ENCODE peak calls at places on chromosome X, in four cellular contexts. Y, B, E and F are unnamed samples.

GRCh38 chrX:40950546-40950945 is 134.7 kb upstream of the USP9X start:
- DNase-seq in Y (no peak), B (no peak), E (no peak), F (no peak)

GRCh38 chrX:150202641-150203248 is 160.4 kb upstream of the MAMLD1 start:
- DNase-seq in Y (no peak), B (no peak), E (no peak), F (no peak)

GRCh38 chrX:111086521-111087127 is 9.4 kb upstream of the PAK3 start:
- DNase-seq in Y (no peak), B (no peak), E (no peak), F (no peak)

GRCh38 chrX:78104447-78105176 is 564 bp downstream of the PGK1 start:
- DNase-seq in Y (peak; percentile 29), B (no peak), E (peak; percentile 75), F (peak; percentile 35)

GRCh38 chrX:113929004-113929403 is 654.9 kb upstream of the HTR2C start:
- DNase-seq in Y (peak; percentile 18), B (no peak), E (peak; percentile 36), F (peak; percentile 64)

GRCh38 chrX:63765692-63766091 is 19.3 kb downstream of the ARHGEF9 start:
- DNase-seq in Y (no peak), B (no peak), E (no peak), F (no peak)

GRCh38 chrX:121781991-121782390 is 734.6 kb downstream of the GLUD2 start:
- DNase-seq in Y (no peak), B (no peak), E (no peak), F (no peak)

GRCh38 chrX:127726227-127726626 is 326.0 kb downstream of the ACTRT1 start:
- DNase-seq in Y (no peak), B (no peak), E (no peak), F (no peak)

GRCh38 chrX:111861605-111862004 is 14.4 kb upstream of the TRPC5OS start:
- DNase-seq in Y (no peak), B (no peak), E (no peak), F (no peak)

GRCh38 chrX:129577473-129577872 is 37.4 kb downstream of the OCRL start:
- DNase-seq in Y (peak; percentile 32), B (no peak), E (no peak), F (no peak)

GRCh38 chrX:47481160-47481559 is 1.9 kb downstream of the ZNF41 start:
- DNase-seq in Y (no peak), B (no peak), E (no peak), F (no peak)

GRCh38 chrX:3522016-3522690 is 175.7 kb upstream of the MXRA5 start:
- DNase-seq in Y (no peak), B (no peak), E (no peak), F (no peak)

GRCh38 chrX:111095974-111096870 is at the start of gene PAK3:
- DNase-seq in Y (no peak), B (no peak), E (no peak), F (no peak)

GRCh38 chrX:140505421-140506337 is 810 bp upstream of the SOX3 start:
- DNase-seq in Y (no peak), B (no peak), E (no peak), F (no peak)

GRCh38 chrX:21800344-21800770 is 39.1 kb upstream of the MBTPS2 start:
- DNase-seq in Y (no peak), B (no peak), E (no peak), F (peak; percentile 4)

GRCh38 chrX:148552775-148553174 is 52.4 kb downstream of the AFF2 start:
- DNase-seq in Y (peak; percentile 13), B (no peak), E (no peak), F (peak; percentile 4)

GRCh38 chrX:14032383-14032782 is 2.7 kb upstream of the GEMIN8 start:
- DNase-seq in Y (peak; percentile 13), B (no peak), E (peak; percentile 13), F (peak; percentile 53)
- TF ChIP-seq JUNB in Y (no peak), B (no peak), E (no peak), F (no peak)

DNA sequence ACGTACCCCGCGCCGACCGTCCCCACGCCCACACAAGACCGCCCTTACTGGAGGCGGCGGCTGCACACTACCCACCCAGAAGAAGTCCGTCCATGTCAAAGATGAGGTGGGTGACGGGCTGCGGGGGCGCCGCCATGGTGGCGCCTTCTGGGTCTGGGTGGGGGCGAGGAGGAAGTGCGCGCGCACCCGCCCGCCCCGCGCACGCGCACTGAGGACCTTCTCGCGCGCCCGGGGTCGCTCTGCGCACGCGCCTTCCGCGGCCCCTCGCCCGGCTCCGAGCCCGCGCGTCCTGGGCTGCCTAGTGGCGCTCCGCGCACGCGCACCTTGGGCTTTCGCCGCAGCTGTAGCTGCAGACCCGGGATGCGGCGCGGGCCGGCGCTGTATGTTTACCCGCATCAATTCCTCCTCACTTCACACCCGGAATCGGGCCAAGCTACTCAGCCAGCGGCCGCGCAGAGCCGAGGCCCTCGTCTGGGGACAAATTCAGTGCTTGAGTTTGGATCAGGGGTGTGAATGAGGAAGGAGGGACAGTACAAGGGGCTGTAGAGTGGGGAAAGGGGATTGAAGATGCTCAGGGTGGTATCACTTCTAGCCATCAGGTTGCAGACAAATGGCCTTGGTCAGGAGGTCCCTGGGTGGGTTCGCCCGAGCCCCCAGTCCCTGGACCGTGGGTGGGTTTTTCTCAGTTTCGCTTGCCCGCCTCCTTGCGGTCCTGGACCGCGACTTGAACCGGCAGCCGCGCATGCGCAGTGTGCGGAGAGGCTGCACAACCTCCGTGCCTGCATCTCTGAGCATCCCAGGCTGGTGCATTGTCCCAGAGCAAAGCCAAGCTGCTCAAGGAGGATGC is at the start of gene PUDP:
- DNase-seq in Y (peak; percentile 96), B (no peak), E (peak; percentile 57), F (peak; percentile 78)
- TF ChIP-seq CHD4 in Y (no peak), B (no peak), E (no peak), F (no peak)

GRCh38 chrX:12825801-12826200 is 34.6 kb downstream of the PRPS2 start:
- DNase-seq in Y (no peak), B (no peak), E (no peak), F (no peak)
- TF ChIP-seq JUNB in Y (no peak), B (no peak), E (no peak), F (no peak)

DNA sequence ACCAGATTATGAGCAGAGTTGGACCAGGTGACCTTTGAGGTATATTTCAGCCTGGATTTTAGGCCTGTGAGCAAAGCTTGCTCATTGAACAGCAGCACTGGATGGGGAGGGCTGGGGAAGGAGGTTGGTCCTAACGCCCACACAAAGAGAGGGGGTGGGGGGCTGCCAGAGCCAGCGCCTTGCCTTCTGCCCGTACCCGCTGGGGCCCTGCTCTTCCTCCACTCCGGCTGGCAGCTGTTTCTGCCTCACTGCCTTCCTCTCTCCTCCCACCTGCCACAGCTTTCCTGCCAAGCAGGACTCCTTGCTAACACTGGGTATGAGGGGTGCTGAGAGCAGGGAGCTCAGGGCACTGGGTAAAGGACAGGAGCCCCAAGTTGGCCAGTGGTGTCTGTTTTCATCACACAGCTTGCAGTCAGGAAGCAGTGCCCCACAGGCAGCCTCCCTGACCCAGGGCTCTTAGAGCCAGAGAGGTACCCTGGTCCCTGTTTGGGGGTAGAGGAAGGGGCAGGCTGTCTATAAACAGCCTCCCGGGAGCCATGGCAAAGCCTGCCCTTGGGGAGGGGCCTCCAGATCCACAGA is 6.1 kb downstream of the NALF2 start:
- DNase-seq in Y (no peak), B (no peak), E (no peak), F (no peak)
- TF ChIP-seq CHD4 in Y (no peak), B (no peak), E (no peak), F (no peak)

DNA sequence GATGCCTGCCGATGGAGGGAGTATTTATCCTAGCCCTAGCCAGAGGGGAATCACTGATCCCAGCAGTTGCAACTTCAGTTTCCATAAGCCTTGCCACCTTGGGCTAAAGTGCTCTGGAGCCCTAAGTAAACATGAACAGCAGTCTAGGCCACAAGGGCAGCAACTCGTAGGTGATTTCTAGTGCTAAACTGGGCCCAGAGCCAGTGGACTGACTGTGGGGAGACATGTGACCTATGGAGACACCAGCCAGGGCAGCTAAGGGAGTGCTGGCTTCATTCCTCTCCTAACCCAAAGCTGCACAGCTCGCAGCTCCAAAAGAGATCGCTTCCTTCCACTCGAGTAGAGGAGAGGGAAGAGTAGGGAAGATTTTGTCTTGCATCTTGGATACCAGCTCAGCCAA is 120.8 kb upstream of the MAGEA10 start:
- DNase-seq in Y (no peak), B (no peak), E (no peak), F (no peak)
- TF ChIP-seq JUNB in Y (no peak), B (no peak), E (no peak), F (no peak)

GRCh38 chrX:153782871-153783270 is 2.0 kb downstream of the SRPK3 start:
- DNase-seq in Y (no peak), B (no peak), E (no peak), F (no peak)

GRCh38 chrX:153782324-153782723 is 1.5 kb downstream of the SRPK3 start:
- DNase-seq in Y (peak; percentile 20), B (no peak), E (no peak), F (no peak)

GRCh38 chrX:153780678-153781427 is at the start of gene SRPK3:
- DNase-seq in Y (no peak), B (no peak), E (no peak), F (no peak)

GRCh38 chrX:153779891-153780677 is 757 bp upstream of the SRPK3 start:
- DNase-seq in Y (no peak), B (no peak), E (no peak), F (no peak)

GRCh38 chrX:153781428-153782047 is 697 bp downstream of the SRPK3 start:
- DNase-seq in Y (no peak), B (no peak), E (no peak), F (no peak)
- TF ChIP-seq CHD4 in Y (no peak), B (no peak), E (no peak), F (no peak)

GRCh38 chrX:27765718-27766117 is 42.1 kb upstream of the MAGEB10 start:
- DNase-seq in Y (no peak), B (no peak), E (no peak), F (no peak)

DNA sequence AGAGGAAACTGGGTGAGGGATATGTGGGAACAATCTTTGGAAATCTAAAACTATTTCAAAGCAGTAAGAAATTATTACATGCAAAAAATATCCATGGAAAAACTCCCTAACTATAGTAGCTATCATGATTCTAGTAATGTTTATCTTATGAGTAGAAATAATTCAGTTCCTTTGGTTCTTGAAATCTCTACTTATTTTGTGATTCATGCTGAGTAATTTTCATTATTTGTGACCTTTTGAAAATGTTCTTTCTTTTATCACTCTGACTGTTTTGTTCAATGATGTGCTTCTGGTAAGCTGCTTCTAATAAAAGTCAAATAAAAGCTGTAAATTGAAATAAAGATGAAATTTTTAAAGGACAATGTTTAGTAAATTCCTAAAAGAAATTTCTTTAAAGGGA is 40.4 kb upstream of the MAGEB10 start:
- DNase-seq in Y (no peak), B (no peak), E (no peak), F (no peak)
- TF ChIP-seq JUNB in Y (no peak), B (no peak), E (no peak), F (no peak)

GRCh38 chrX:350534-351321 is 32.1 kb upstream of the GTPBP6 start:
- DNase-seq in Y (no peak), B (no peak), E (no peak), F (no peak)
- TF ChIP-seq CHD4 in Y (no peak), B (no peak), E (no peak), F (no peak)

GRCh38 chrX:34848281-34848680 is 94.3 kb upstream of the FAM47B start:
- DNase-seq in Y (no peak), B (no peak), E (no peak), F (no peak)

DNA sequence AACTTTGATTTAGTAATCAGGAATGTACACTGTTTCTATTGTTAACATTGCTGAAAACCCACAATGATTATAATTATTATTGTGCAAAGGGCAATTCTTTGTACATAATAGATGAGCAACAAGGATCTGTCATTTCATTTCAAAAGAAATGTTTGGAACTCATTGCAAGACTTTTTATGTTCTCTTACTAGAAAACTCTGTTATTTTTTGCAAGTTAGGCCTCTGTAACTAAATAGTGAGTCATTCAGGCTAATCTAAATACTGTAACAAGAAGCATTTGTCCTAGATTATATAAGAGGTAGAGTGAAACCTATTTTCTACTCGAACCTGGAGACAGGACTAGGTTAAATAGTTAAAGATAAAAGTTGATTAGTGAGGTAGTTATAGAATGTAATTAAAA is 93.2 kb upstream of the FAM47B start:
- DNase-seq in Y (no peak), B (no peak), E (no peak), F (no peak)
- TF ChIP-seq JUNB in Y (no peak), B (no peak), E (no peak), F (no peak)